ENCODE peak calls at places on chromosomes 13 and 19, in ten cellular contexts. C, U, V, R, W, E, P, Z, I and B are unnamed samples.

GRCh38 chr13:35499131-35500051 is 22.9 kb upstream of the MAB21L1 start:
- DNase-seq in U (no peak), P (no peak), E (no peak), R (no peak), C (no peak), I (peak), Z (no peak), W (no peak), V (no peak), B (no peak)

GRCh38 chr13:40109324-40109958 is 454.0 kb downstream of the COG6 start:
- DNase-seq in E (no peak), V (no peak), C (no peak), U (no peak), W (peak), P (no peak), Z (no peak), I (no peak), R (no peak), B (no peak)

GRCh38 chr19:18603958-18604819 is 2.4 kb downstream of the CRLF1 start:
- DNase-seq in V (no peak), P (no peak), I (no peak), E (no peak), U (no peak), W (no peak), C (no peak), R (no peak), Z (no peak), B (no peak)

GRCh38 chr13:99265162-99265822 is 7.1 kb upstream of the GPR18 start:
- DNase-seq in R (no peak), E (no peak), I (no peak), P (no peak), V (no peak), U (no peak), W (no peak), C (no peak), Z (no peak), B (no peak)

GRCh38 chr19:3368848-3369336 is 2.5 kb downstream of the NFIC start:
- DNase-seq in V (no peak), I (no peak), W (no peak), P (no peak), E (no peak), R (no peak), C (no peak), Z (no peak), U (no peak), B (no peak)

GRCh38 chr19:45508931-45509691 is 1.8 kb downstream of the VASP start:
- DNase-seq in P (peak), U (no peak), Z (no peak), R (peak), C (peak), E (peak), W (no peak), I (peak), V (no peak), B (peak)

GRCh38 chr13:111217661-111218060 is 102.6 kb downstream of the ARHGEF7 start:
- DNase-seq in W (no peak), C (no peak), V (no peak), I (no peak), P (no peak), R (no peak), Z (no peak), U (no peak), E (no peak), B (no peak)

GRCh38 chr19:41595258-41595889 is 19.4 kb downstream of the CEACAM21 start:
- DNase-seq in W (peak), I (peak), C (peak), V (peak), U (peak), E (peak), P (peak), Z (peak), R (peak), B (peak)

GRCh38 chr19:8526345-8527062 is 12.5 kb upstream of the ZNF414 start:
- DNase-seq in U (no peak), W (peak), V (peak), P (peak), R (no peak), I (peak), Z (no peak), C (no peak), E (no peak), B (no peak)

GRCh38 chr13:33543631-33544030 is 258.1 kb upstream of the STARD13 start:
- DNase-seq in R (peak), Z (no peak), C (no peak), P (no peak), W (no peak), U (no peak), E (no peak), I (no peak), V (no peak), B (no peak)

GRCh38 chr19:18683109-18683954 is at the start of gene CRTC1:
- DNase-seq in E (peak), W (no peak), C (peak), Z (peak), R (peak), P (peak), V (no peak), I (peak), U (no peak), B (peak)

GRCh38 chr19:39969266-39969665 is 1.7 kb upstream of the PSMC4 start:
- DNase-seq in C (no peak), V (no peak), Z (no peak), W (no peak), I (no peak), U (no peak), P (no peak), R (no peak), E (no peak), B (no peak)

GRCh38 chr19:35569281-35569781 is 5.9 kb upstream of the ATP4A start:
- DNase-seq in U (no peak), P (no peak), V (no peak), I (no peak), C (no peak), E (no peak), Z (no peak), R (no peak), W (no peak), B (no peak)